ENCODE peak calls at places on chromosomes 3 and 15, in five cellular contexts. One of them, this sample, is unnamed. For H3K4me1 and H3K36me3, the result is how much of the 10 kb centered on the place peaks cover.

GRCh38 chr3:188925376-188925775 is 246.4 kb upstream of the TPRG1 start:
- DNase-seq in spleen: no peak
- DNase-seq in breast epithelium: no peak
- DNase-seq in aorta: no peak
- DNase-seq in ovary: no peak
- DNase-seq in this sample: no peak

GRCh38 chr15:33789141-33789540 is 179.2 kb upstream of the CHRM5 start:
- DNase-seq in spleen: no peak
- DNase-seq in breast epithelium: no peak
- DNase-seq in aorta: no peak
- DNase-seq in ovary: no peak
- DNase-seq in this sample: no peak

GRCh38 chr3:8536106-8537052 is 34.8 kb downstream of the LMCD1 start:
- DNase-seq in spleen: no peak
- DNase-seq in breast epithelium: no peak
- DNase-seq in aorta: no peak
- DNase-seq in ovary: no peak
- DNase-seq in this sample: no peak

GRCh38 chr15:68589783-68590710 is 11.3 kb downstream of the CORO2B start:
- DNase-seq in spleen: peak
- DNase-seq in breast epithelium: no peak
- DNase-seq in aorta: no peak
- DNase-seq in ovary: peak
- DNase-seq in this sample: no peak

GRCh38 chr3:45227946-45228345 is 1.9 kb upstream of the TMEM158 start:
- DNase-seq in spleen: no peak
- DNase-seq in breast epithelium: no peak
- DNase-seq in aorta: no peak
- DNase-seq in ovary: no peak
- DNase-seq in this sample: no peak

GRCh38 chr3:114597012-114597411 is 303.2 kb downstream of the TIGIT start:
- DNase-seq in spleen: no peak
- DNase-seq in breast epithelium: no peak
- DNase-seq in aorta: no peak
- DNase-seq in ovary: no peak
- DNase-seq in this sample: no peak

GRCh38 chr3:195356151-195357086 is 85.5 kb upstream of the XXYLT1 start:
- DNase-seq in spleen: no peak
- DNase-seq in breast epithelium: no peak
- DNase-seq in aorta: peak
- DNase-seq in ovary: peak
- DNase-seq in this sample: no peak

GRCh38 chr15:62934236-62934971 is 108.1 kb upstream of the TPM1 start:
- DNase-seq in spleen: no peak
- DNase-seq in breast epithelium: no peak
- DNase-seq in aorta: peak
- DNase-seq in ovary: no peak
- DNase-seq in this sample: no peak

GRCh38 chr3:163556804-163557203 is 1521.5 kb downstream of the SI start:
- DNase-seq in spleen: no peak
- DNase-seq in breast epithelium: no peak
- DNase-seq in aorta: no peak
- DNase-seq in ovary: no peak
- DNase-seq in this sample: no peak

GRCh38 chr15:95522533-95522932 is 808.0 kb upstream of the NR2F2 start:
- DNase-seq in spleen: no peak
- DNase-seq in breast epithelium: no peak
- DNase-seq in aorta: no peak
- DNase-seq in ovary: no peak
- DNase-seq in this sample: no peak

GRCh38 chr3:179646177-179646576 is 6.7 kb upstream of the USP13 start:
- DNase-seq in spleen: no peak
- DNase-seq in breast epithelium: no peak
- DNase-seq in aorta: no peak
- DNase-seq in ovary: no peak
- DNase-seq in this sample: no peak

GRCh38 chr3:128846501-128846900 is 32.9 kb upstream of the ACAD9 start:
- DNase-seq in spleen: no peak
- DNase-seq in breast epithelium: no peak
- DNase-seq in aorta: no peak
- DNase-seq in ovary: no peak
- DNase-seq in this sample: no peak

DNA sequence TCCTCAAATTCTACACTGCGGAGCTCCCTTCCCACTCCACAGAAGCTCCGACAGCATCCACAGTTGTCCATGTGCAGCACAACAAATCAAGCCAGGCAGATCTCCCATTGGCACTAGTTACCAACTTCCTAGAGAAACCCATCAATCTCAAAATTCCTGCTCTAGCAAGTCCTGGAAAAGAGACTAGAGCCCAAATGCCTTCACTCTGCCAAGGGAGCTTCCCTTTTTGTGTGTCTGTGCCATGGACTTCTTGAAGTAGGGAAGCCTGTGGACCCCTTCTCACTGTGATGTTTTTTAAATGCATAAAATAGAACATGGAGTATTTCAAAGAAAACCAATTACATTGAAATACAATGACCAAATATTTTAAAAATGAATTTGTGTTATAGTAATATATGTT is 59.1 kb downstream of the TGFBR2 start:
- DNase-seq in spleen: no peak
- DNase-seq in breast epithelium: no peak
- DNase-seq in aorta: no peak
- DNase-seq in ovary: no peak
- DNase-seq in this sample: no peak
- H3K4me1 ChIP-seq in spleen: half or more
- H3K4me1 ChIP-seq in breast epithelium: under half
- H3K4me1 ChIP-seq in aorta: under half
- H3K4me1 ChIP-seq in ovary: under half
- H3K4me1 ChIP-seq in this sample: under half

GRCh38 chr3:196472286-196472685 is 31.3 kb downstream of the RNF168 start:
- DNase-seq in spleen: no peak
- DNase-seq in breast epithelium: no peak
- DNase-seq in aorta: no peak
- DNase-seq in ovary: no peak
- DNase-seq in this sample: no peak
- H3K36me3 ChIP-seq in spleen: half or more
- H3K36me3 ChIP-seq in breast epithelium: under half
- H3K36me3 ChIP-seq in aorta: under half
- H3K36me3 ChIP-seq in ovary: under half
- H3K36me3 ChIP-seq in this sample: under half

GRCh38 chr15:74842581-74843444 is at the start of gene ULK3:
- DNase-seq in spleen: peak
- DNase-seq in breast epithelium: peak
- DNase-seq in aorta: peak
- DNase-seq in ovary: peak
- DNase-seq in this sample: peak

GRCh38 chr15:74843445-74843828 is 481 bp upstream of the ULK3 start:
- DNase-seq in spleen: no peak
- DNase-seq in breast epithelium: no peak
- DNase-seq in aorta: no peak
- DNase-seq in ovary: no peak
- DNase-seq in this sample: no peak

GRCh38 chr15:74843891-74844299 is 939 bp upstream of the ULK3 start:
- DNase-seq in spleen: no peak
- DNase-seq in breast epithelium: no peak
- DNase-seq in aorta: no peak
- DNase-seq in ovary: peak
- DNase-seq in this sample: no peak

GRCh38 chr15:74840851-74841760 is 1.9 kb downstream of the ULK3 start:
- DNase-seq in spleen: no peak
- DNase-seq in breast epithelium: no peak
- DNase-seq in aorta: no peak
- DNase-seq in ovary: no peak
- DNase-seq in this sample: no peak

GRCh38 chr15:74841761-74842385 is 1.1 kb downstream of the ULK3 start:
- DNase-seq in spleen: no peak
- DNase-seq in breast epithelium: no peak
- DNase-seq in aorta: no peak
- DNase-seq in ovary: peak
- DNase-seq in this sample: no peak
- H3K4me1 ChIP-seq in spleen: half or more
- H3K4me1 ChIP-seq in breast epithelium: under half
- H3K4me1 ChIP-seq in aorta: under half
- H3K4me1 ChIP-seq in ovary: under half
- H3K4me1 ChIP-seq in this sample: under half

DNA sequence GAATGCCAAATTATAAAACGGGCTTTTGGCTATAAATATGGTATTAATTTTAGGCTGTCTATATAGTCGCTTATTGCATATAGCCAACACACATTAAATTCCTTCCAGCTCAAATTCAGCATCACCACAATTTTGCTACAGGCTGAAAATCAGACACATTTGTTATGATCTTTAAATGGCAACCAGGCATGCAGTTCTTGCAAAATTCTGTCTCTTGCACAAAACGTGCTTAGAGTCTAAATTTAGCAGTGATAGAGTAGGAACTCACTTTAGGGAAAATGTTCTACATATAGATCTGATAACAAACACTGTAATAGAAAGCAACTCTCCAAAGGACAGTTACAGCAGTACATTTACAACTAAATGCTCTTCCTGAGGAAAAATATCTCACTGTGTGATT is 81.2 kb downstream of the BTD start:
- DNase-seq in spleen: no peak
- DNase-seq in breast epithelium: no peak
- DNase-seq in aorta: no peak
- DNase-seq in ovary: no peak
- DNase-seq in this sample: no peak
- H3K36me3 ChIP-seq in spleen: half or more
- H3K36me3 ChIP-seq in breast epithelium: under half
- H3K36me3 ChIP-seq in aorta: under half
- H3K36me3 ChIP-seq in ovary: under half
- H3K36me3 ChIP-seq in this sample: under half

DNA sequence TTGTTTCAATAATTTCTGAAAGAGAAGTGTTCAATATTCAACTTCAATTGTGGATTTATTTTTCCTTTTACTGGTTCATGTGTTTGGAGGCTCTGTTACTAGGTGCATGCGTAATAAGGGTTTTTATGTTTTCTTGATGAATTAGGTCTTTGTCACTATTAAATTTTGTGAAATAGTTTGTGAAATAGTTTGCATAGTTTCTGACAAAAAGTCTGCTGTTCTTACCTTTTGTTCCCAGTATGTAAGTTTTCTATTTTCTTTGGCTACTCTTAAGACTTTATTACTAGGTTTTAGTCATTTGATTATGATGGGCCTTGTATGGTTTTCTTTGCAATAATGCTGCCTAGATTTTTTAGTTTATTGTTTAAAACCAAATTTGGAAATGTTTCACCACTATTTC is 38.0 kb downstream of the MEF2A start:
- DNase-seq in spleen: no peak
- DNase-seq in breast epithelium: no peak
- DNase-seq in aorta: no peak
- DNase-seq in ovary: no peak
- DNase-seq in this sample: no peak
- H3K4me1 ChIP-seq in spleen: half or more
- H3K4me1 ChIP-seq in breast epithelium: under half
- H3K4me1 ChIP-seq in aorta: under half
- H3K4me1 ChIP-seq in ovary: under half
- H3K4me1 ChIP-seq in this sample: under half

GRCh38 chr3:32474201-32474600 is 28.5 kb downstream of the CMTM6 start:
- DNase-seq in spleen: no peak
- DNase-seq in breast epithelium: no peak
- DNase-seq in aorta: no peak
- DNase-seq in ovary: no peak
- DNase-seq in this sample: no peak
- H3K36me3 ChIP-seq in spleen: under half
- H3K36me3 ChIP-seq in breast epithelium: under half
- H3K36me3 ChIP-seq in aorta: under half
- H3K36me3 ChIP-seq in ovary: under half
- H3K36me3 ChIP-seq in this sample: under half

GRCh38 chr3:190909908-190910307 is 47.4 kb upstream of the GMNC start:
- DNase-seq in spleen: no peak
- DNase-seq in breast epithelium: no peak
- DNase-seq in aorta: no peak
- DNase-seq in ovary: no peak
- DNase-seq in this sample: no peak

GRCh38 chr3:190911382-190911781 is 48.9 kb upstream of the GMNC start:
- DNase-seq in spleen: no peak
- DNase-seq in breast epithelium: no peak
- DNase-seq in aorta: no peak
- DNase-seq in ovary: no peak
- DNase-seq in this sample: no peak

DNA sequence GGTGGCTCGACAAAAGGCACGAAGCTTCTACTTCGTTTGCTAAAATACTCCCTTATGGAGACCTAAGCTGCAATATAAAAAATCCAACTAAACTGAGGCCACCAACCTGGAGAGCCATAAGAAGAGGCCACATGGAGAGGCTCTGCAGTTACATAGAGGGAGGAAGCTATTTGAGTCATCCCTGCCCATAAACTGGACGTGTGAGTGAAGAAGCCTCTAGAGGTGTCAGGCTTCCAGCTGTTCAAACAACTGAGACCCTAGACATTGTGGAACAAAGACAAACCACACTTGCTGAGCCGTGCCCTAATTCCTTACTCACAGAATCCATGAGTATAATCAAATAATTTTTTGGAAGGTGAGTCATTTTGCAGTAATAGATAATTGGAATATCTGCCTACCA is 50.2 kb upstream of the GMNC start:
- DNase-seq in spleen: no peak
- DNase-seq in breast epithelium: no peak
- DNase-seq in aorta: no peak
- DNase-seq in ovary: no peak
- DNase-seq in this sample: no peak
- H3K4me1 ChIP-seq in spleen: under half
- H3K4me1 ChIP-seq in breast epithelium: under half
- H3K4me1 ChIP-seq in aorta: under half
- H3K4me1 ChIP-seq in ovary: under half
- H3K4me1 ChIP-seq in this sample: under half

GRCh38 chr15:77030928-77031375 is 36.0 kb downstream of the PSTPIP1 start:
- DNase-seq in spleen: peak
- DNase-seq in breast epithelium: peak
- DNase-seq in aorta: peak
- DNase-seq in ovary: peak
- DNase-seq in this sample: peak
- H3K36me3 ChIP-seq in spleen: half or more
- H3K36me3 ChIP-seq in breast epithelium: under half
- H3K36me3 ChIP-seq in aorta: under half
- H3K36me3 ChIP-seq in ovary: under half
- H3K36me3 ChIP-seq in this sample: under half

This sample was measured in pancreas.